ENCODE peak calls at places on chromosomes 5 and 9, in five cellular contexts. W, F, J, Z and K are unnamed samples.

GRCh38 chr9:14640967-14641366 is 52.3 kb downstream of the ZDHHC21 start:
- DNase-seq in Z (no peak), W (no peak), F (no peak), J (no peak), K (no peak)

GRCh38 chr5:143120460-143121134 is 282.9 kb downstream of the NR3C1 start:
- DNase-seq in Z (no peak), F (no peak), W (no peak), J (no peak), K (no peak)

GRCh38 chr5:38468978-38469706 is 87.3 kb downstream of the LIFR start:
- DNase-seq in J (no peak), W (no peak), F (no peak), Z (no peak), K (no peak)

GRCh38 chr9:78620303-78620702 is 323.4 kb downstream of the PSAT1 start:
- DNase-seq in F (no peak), J (no peak), Z (no peak), W (no peak), K (no peak)

GRCh38 chr5:180604271-180604670 is 13.0 kb upstream of the SCGB3A1 start:
- DNase-seq in W (no peak), F (no peak), Z (no peak), J (no peak), K (no peak)

GRCh38 chr5:118224546-118224945 is 763.8 kb downstream of the DTWD2 start:
- DNase-seq in Z (peak), W (no peak), J (no peak), F (no peak), K (no peak)

GRCh38 chr5:92050970-92051369 is 667.9 kb upstream of the ARRDC3 start:
- DNase-seq in Z (no peak), F (no peak), W (no peak), J (no peak), K (no peak)

GRCh38 chr5:65481635-65482271 is at the start of gene ADAMTS6:
- DNase-seq in F (no peak), W (peak), J (peak), Z (peak), K (peak)

GRCh38 chr5:17161669-17162068 is 55.8 kb upstream of the BASP1 start:
- DNase-seq in J (no peak), F (no peak), Z (no peak), W (no peak), K (no peak)

GRCh38 chr5:119410448-119411170 is 41.7 kb upstream of the HSD17B4 start:
- DNase-seq in J (no peak), W (no peak), F (no peak), Z (no peak), K (no peak)

GRCh38 chr5:542693-543311 is 18.6 kb upstream of the SLC9A3 start:
- DNase-seq in J (no peak), Z (no peak), W (no peak), F (no peak), K (no peak)

GRCh38 chr5:150410524-150411244 is 2.0 kb downstream of the CD74 start:
- DNase-seq in J (peak), W (peak), F (no peak), Z (peak), K (peak)

GRCh38 chr9:129201289-129201688 is 23.2 kb upstream of the IER5L start:
- DNase-seq in J (no peak), Z (no peak), W (no peak), F (no peak), K (no peak)

GRCh38 chr5:166625210-166625865 is 1666.1 kb upstream of the WWC1 start:
- DNase-seq in J (no peak), F (no peak), W (no peak), Z (no peak), K (no peak)

GRCh38 chr5:143061161-143061945 is 291.2 kb downstream of the ARHGAP26 start:
- DNase-seq in Z (peak), F (no peak), J (peak), W (no peak), K (no peak)

GRCh38 chr5:161230222-161230621 is 316.3 kb downstream of the GABRB2 start:
- DNase-seq in W (peak), Z (peak), F (no peak), J (no peak), K (peak)

GRCh38 chr9:111474385-111474784 is 9.8 kb downstream of the ECPAS start:
- DNase-seq in F (no peak), W (no peak), J (no peak), Z (no peak), K (peak)

GRCh38 chr5:87899109-87900100 is 369.2 kb downstream of the TMEM161B start:
- DNase-seq in F (no peak), W (no peak), J (no peak), Z (no peak), K (peak)

GRCh38 chr5:95533106-95533505 is 21.7 kb downstream of the SKIC3 start:
- DNase-seq in Z (no peak), J (no peak), F (no peak), W (no peak), K (no peak)

GRCh38 chr9:79572891-79573696 is 1.3 kb downstream of the TLE4 start:
- DNase-seq in J (peak), W (peak), Z (peak), F (no peak), K (peak)

GRCh38 chr9:94867281-94867841 is 140.9 kb downstream of the AOPEP start:
- DNase-seq in W (no peak), F (no peak), Z (peak), J (peak), K (peak)

GRCh38 chr5:108720416-108720815 is 27.3 kb upstream of the FER start:
- DNase-seq in F (no peak), W (no peak), Z (peak), J (no peak), K (no peak)

GRCh38 chr5:8598356-8598755 is 729.4 kb downstream of the MTRR start:
- DNase-seq in W (no peak), J (no peak), Z (no peak), F (no peak), K (no peak)

GRCh38 chr5:143985832-143986485 is 174.0 kb downstream of the HMHB1 start:
- DNase-seq in J (peak), F (no peak), Z (peak), W (no peak), K (no peak)

GRCh38 chr9:98121096-98121495 is 2.1 kb upstream of the TRIM14 start:
- DNase-seq in Z (peak), W (no peak), J (peak), F (no peak), K (no peak)

GRCh38 chr9:98118640-98119601 is at the start of gene TRIM14:
- DNase-seq in W (peak), F (peak), Z (peak), J (peak), K (peak)

GRCh38 chr9:98120476-98120875 is 1.5 kb upstream of the TRIM14 start:
- DNase-seq in W (no peak), Z (no peak), J (no peak), F (no peak), K (no peak)

GRCh38 chr9:98117984-98118639 is 910 bp downstream of the TRIM14 start:
- DNase-seq in F (no peak), J (no peak), W (no peak), Z (peak), K (peak)
- TF ChIP-seq CTCF in F (peak), J (no peak), W (no peak), Z (no peak), K (peak)

GRCh38 chr5:163619951-163620350 is 114.5 kb downstream of the MAT2B start:
- DNase-seq in Z (no peak), W (no peak), J (no peak), F (no peak), K (peak)
- H2AFZ ChIP-seq in Z (no peak), W (no peak), J (no peak), F (peak), K (no peak)

GRCh38 chr5:147918101-147918500 is 11.8 kb upstream of the C5orf46 start:
- DNase-seq in F (no peak), J (no peak), W (no peak), Z (peak), K (no peak)
- TF ChIP-seq CTCF in F (no peak), J (no peak), W (no peak), Z (no peak), K (no peak)

DNA sequence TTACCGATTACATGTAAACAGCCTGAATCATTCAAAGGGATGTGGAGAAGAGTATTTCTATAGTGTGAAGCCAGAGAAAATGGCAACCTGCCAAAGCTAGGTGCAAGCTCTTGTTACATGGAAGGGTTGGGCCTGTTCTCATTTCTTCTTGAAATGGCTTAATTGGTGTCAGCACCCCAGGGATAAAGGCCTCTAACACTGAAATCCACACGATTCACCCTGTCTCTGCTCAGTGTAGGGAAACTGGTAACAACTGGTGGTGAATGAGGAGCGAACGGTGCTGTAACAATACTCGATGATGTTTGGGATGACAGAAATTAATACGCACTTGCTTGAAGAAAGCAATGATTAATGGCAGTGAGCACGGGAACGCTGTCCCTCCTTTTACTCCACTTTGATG is 16.2 kb downstream of the PBX3 start:
- DNase-seq in W (no peak), J (peak), Z (peak), F (no peak), K (peak)
- H2AFZ ChIP-seq in W (no peak), J (peak), Z (no peak), F (no peak), K (no peak)

GRCh38 chr5:139396691-139397090 is 1.8 kb upstream of the PROB1 start:
- DNase-seq in F (no peak), J (no peak), Z (no peak), W (no peak), K (no peak)

GRCh38 chr5:139394123-139394653 is 716 bp downstream of the PROB1 start:
- DNase-seq in F (no peak), Z (no peak), J (peak), W (peak), K (peak)

GRCh38 chr5:139394654-139395566 is at the start of gene PROB1:
- DNase-seq in J (no peak), Z (no peak), F (no peak), W (no peak), K (peak)

GRCh38 chr5:139397921-139398320 is 3.0 kb upstream of the PROB1 start:
- DNase-seq in W (no peak), F (no peak), J (no peak), Z (no peak), K (no peak)

DNA sequence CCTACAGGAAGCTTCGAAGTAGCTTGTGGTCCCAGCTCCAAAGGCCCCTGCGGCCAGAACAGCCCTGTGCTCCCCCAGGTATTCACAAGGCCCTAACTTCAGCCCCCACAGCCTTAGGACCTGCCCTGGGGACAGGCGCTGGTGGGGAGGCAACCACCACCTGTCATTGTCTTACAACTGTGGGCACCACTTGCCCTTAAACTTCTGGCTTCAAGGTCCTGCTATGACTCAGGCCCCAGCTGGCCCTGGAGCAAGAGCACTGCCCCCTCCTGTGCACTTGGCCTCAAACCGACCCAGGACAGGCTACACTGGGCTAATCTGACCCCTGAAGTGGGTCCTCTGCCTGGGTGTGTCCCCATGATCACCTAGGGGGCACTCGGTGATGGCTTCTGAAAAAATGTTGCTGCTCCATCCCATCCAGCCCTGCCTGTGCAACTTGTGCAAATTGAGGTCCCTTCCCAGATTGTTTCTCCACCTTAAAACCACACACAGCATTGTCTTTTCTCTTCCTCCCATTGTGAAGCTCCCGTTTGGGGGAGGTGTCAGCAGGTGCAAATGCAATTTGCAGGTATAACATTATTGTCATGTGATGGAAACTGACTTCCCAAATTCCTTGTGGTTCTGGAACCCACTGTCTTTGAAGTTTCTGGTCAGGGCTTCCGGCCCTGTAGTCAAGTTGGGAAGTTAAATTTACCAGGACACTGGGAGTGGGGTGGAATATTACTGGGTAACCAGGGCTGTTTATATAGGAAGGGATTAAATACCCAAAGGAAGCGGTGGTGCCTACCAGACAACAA is 1.1 kb upstream of the PROB1 start:
- DNase-seq in F (no peak), Z (no peak), J (no peak), W (no peak), K (no peak)
- TF ChIP-seq CTCF in F (no peak), Z (no peak), J (no peak), W (no peak), K (no peak)

GRCh38 chr9:90132866-90133265 is 509.8 kb downstream of the DIRAS2 start:
- DNase-seq in J (no peak), W (no peak), F (no peak), Z (no peak), K (no peak)
- H2AFZ ChIP-seq in J (no peak), W (no peak), F (no peak), Z (no peak), K (no peak)

GRCh38 chr5:136192526-136193395 is at the start of gene SMIM32:
- DNase-seq in Z (no peak), F (no peak), W (no peak), J (peak), K (peak)
- TF ChIP-seq CTCF in Z (no peak), F (no peak), W (no peak), J (no peak), K (peak)

DNA sequence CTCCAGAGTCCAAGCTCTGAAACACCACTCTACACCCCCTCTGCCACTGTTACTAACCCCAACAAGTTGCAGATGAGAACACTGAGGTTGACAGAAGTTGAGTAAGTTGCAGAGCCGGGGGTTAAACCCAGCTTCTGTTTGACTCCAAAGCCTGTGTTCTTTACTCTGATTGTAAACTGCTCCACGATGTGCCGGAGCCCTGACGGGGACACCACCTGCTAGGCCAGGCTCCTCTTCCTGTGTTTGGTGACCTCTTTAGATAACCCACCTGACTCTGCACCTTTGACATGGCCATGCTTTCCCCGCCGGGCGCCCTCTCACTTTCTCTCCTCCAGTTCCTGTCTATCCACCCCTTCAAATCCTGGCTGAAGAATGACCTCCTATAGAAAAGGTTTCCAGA is 96.7 kb downstream of the PAX5 start:
- DNase-seq in J (no peak), W (no peak), Z (no peak), F (no peak), K (no peak)
- H2AFZ ChIP-seq in J (no peak), W (no peak), Z (no peak), F (peak), K (peak)

GRCh38 chr5:179497636-179498365 is 52.6 kb upstream of the RUFY1 start:
- DNase-seq in Z (no peak), J (no peak), W (no peak), F (no peak), K (no peak)

GRCh38 chr5:179494774-179495173 is 55.6 kb upstream of the RUFY1 start:
- DNase-seq in Z (no peak), J (no peak), W (no peak), F (no peak), K (no peak)

GRCh38 chr5:179495906-179496455 is 54.4 kb upstream of the RUFY1 start:
- DNase-seq in W (no peak), F (no peak), J (no peak), Z (no peak), K (no peak)
- TF ChIP-seq CTCF in W (peak), F (peak), J (no peak), Z (peak), K (peak)

GRCh38 chr9:134360180-134360759 is 34.0 kb downstream of the RXRA start:
- DNase-seq in W (no peak), J (no peak), F (no peak), Z (no peak), K (no peak)

GRCh38 chr9:134360897-134361296 is 34.6 kb downstream of the RXRA start:
- DNase-seq in J (peak), W (no peak), Z (peak), F (no peak), K (no peak)

GRCh38 chr9:134361843-134362414 is 35.7 kb downstream of the RXRA start:
- DNase-seq in F (no peak), Z (no peak), W (no peak), J (no peak), K (no peak)

GRCh38 chr9:134359493-134360179 is 33.4 kb downstream of the RXRA start:
- DNase-seq in Z (no peak), W (no peak), J (no peak), F (no peak), K (no peak)

GRCh38 chr9:134361426-134361825 is 35.2 kb downstream of the RXRA start:
- DNase-seq in Z (no peak), W (no peak), F (no peak), J (no peak), K (no peak)
- H2AFZ ChIP-seq in Z (no peak), W (no peak), F (no peak), J (no peak), K (no peak)